ENCODE peak calls at places on chromosomes 2 and 18, in six cellular contexts. N is AG09319, E is GM10248, W is adrenal gland, B is progenitor cell of endocrine pancreas, U is neural progenitor cell. Q is an unnamed sample.

GRCh38 chr2:15780234-15780633 is 160.1 kb upstream of the MYCN start:
- DNase-seq in N (no peak), E (no peak), W (no peak), B (no peak), U (no peak), Q (no peak)

GRCh38 chr18:24868760-24869237 is 408.4 kb downstream of the HRH4 start:
- DNase-seq in N (peak), E (no peak), W (no peak), B (no peak), U (no peak), Q (no peak)

GRCh38 chr2:43393918-43394317 is 167.5 kb upstream of the ZFP36L2 start:
- DNase-seq in N (no peak), E (no peak), W (no peak), B (no peak), U (no peak), Q (no peak)

GRCh38 chr2:143686585-143687164 is 557.5 kb downstream of the ARHGAP15 start:
- DNase-seq in N (peak), E (peak), W (no peak), B (no peak), U (peak), Q (no peak)

GRCh38 chr18:3002766-3003165 is 10.2 kb downstream of the LPIN2 start:
- DNase-seq in N (no peak), E (no peak), W (no peak), B (no peak), U (no peak), Q (no peak)

GRCh38 chr2:201999289-201999688 is 34.4 kb upstream of the FZD7 start:
- DNase-seq in N (no peak), E (no peak), W (no peak), B (no peak), U (no peak), Q (no peak)

GRCh38 chr18:63290456-63291200 is 28.9 kb downstream of the BCL2 start:
- DNase-seq in N (no peak), E (no peak), W (no peak), B (no peak), U (peak), Q (no peak)

GRCh38 chr18:29191263-29191662 is 1014.3 kb upstream of the CDH2 start:
- DNase-seq in N (no peak), E (no peak), W (no peak), B (no peak), U (peak), Q (no peak)

GRCh38 chr2:554444-554843 is 122.8 kb downstream of the TMEM18 start:
- DNase-seq in N (no peak), E (peak), W (no peak), B (no peak), U (no peak), Q (peak)

GRCh38 chr2:207750315-207750714 is 19.4 kb downstream of the FZD5 start:
- DNase-seq in N (no peak), E (no peak), W (no peak), B (no peak), U (no peak), Q (no peak)

GRCh38 chr18:64116806-64117205 is 32.1 kb downstream of the LINC00305 start:
- DNase-seq in N (no peak), E (no peak), W (no peak), B (no peak), U (peak), Q (no peak)

GRCh38 chr2:85926931-85927527 is 38.2 kb upstream of the ST3GAL5 start:
- DNase-seq in N (no peak), E (no peak), W (no peak), B (no peak), U (no peak), Q (no peak)

GRCh38 chr18:3048121-3048520 is 35.2 kb upstream of the LPIN2 start:
- DNase-seq in N (no peak), E (no peak), W (no peak), B (no peak), U (no peak), Q (no peak)

GRCh38 chr18:62284637-62285036 is 40.5 kb upstream of the TNFRSF11A start:
- DNase-seq in N (no peak), E (no peak), W (no peak), B (no peak), U (no peak), Q (no peak)

GRCh38 chr2:231177156-231178007 is 21.0 kb upstream of the ARMC9 start:
- DNase-seq in N (no peak), E (no peak), W (no peak), B (no peak), U (no peak), Q (no peak)

GRCh38 chr2:3780477-3781402 is 77.4 kb downstream of the DCDC2C start:
- DNase-seq in N (no peak), E (peak), W (peak), B (peak), U (peak), Q (peak)

GRCh38 chr2:46657042-46657504 is 177.7 kb downstream of the TMEM247 start:
- DNase-seq in N (no peak), E (peak), W (peak), B (no peak), U (peak), Q (no peak)

GRCh38 chr2:195612515-195613495 is 44.2 kb upstream of the SLC39A10 start:
- DNase-seq in N (no peak), E (no peak), W (no peak), B (peak), U (peak), Q (peak)

GRCh38 chr18:55513199-55513598 is 74.8 kb downstream of the TCF4 start:
- DNase-seq in N (no peak), E (no peak), W (no peak), B (no peak), U (no peak), Q (no peak)

GRCh38 chr2:190255668-190256067 is 64.0 kb downstream of the HIBCH start:
- DNase-seq in N (no peak), E (no peak), W (no peak), B (no peak), U (no peak), Q (no peak)

GRCh38 chr2:186575302-186575701 is 14.6 kb upstream of the ITGAV start:
- DNase-seq in N (peak), E (no peak), W (peak), B (no peak), U (no peak), Q (no peak)

GRCh38 chr2:7567646-7568045 is 650.4 kb downstream of the RNF144A start:
- DNase-seq in N (no peak), E (peak), W (no peak), B (no peak), U (no peak), Q (no peak)

GRCh38 chr18:59665057-59666007 is 31.9 kb downstream of the CCBE1 start:
- DNase-seq in N (no peak), E (no peak), W (no peak), B (no peak), U (no peak), Q (no peak)

GRCh38 chr2:28408764-28409599 is 16.3 kb downstream of the FOSL2 start:
- DNase-seq in N (no peak), E (no peak), W (peak), B (no peak), U (no peak), Q (no peak)

GRCh38 chr18:58202406-58202730 is 158.3 kb downstream of the NEDD4L start:
- DNase-seq in N (no peak), E (no peak), W (no peak), B (no peak), U (no peak), Q (no peak)

GRCh38 chr2:222809582-222809981 is 51.3 kb upstream of the ACSL3 start:
- DNase-seq in N (no peak), E (no peak), W (no peak), B (no peak), U (no peak), Q (no peak)

GRCh38 chr2:119461811-119462210 is 30.2 kb downstream of the TMEM37 start:
- DNase-seq in N (no peak), E (no peak), W (no peak), B (no peak), U (no peak), Q (no peak)

GRCh38 chr2:176931588-176932563 is 280.7 kb upstream of the HNRNPA3 start:
- DNase-seq in N (peak), E (peak), W (no peak), B (no peak), U (no peak), Q (no peak)

GRCh38 chr2:237408280-237408679 is 5.7 kb downstream of the COL6A3 start:
- DNase-seq in N (no peak), E (no peak), W (no peak), B (no peak), U (no peak), Q (no peak)

GRCh38 chr18:34893239-34893638 is 148.0 kb upstream of the MAPRE2 start:
- DNase-seq in N (no peak), E (no peak), W (no peak), B (no peak), U (no peak), Q (no peak)

GRCh38 chr18:35671952-35672603 is 90.5 kb downstream of the GALNT1 start:
- DNase-seq in N (no peak), E (no peak), W (no peak), B (no peak), U (no peak), Q (no peak)

GRCh38 chr2:11745613-11746375 is 638 bp upstream of the LPIN1 start:
- DNase-seq in N (no peak), E (no peak), W (peak), B (no peak), U (no peak), Q (no peak)

GRCh38 chr2:12856934-12857660 is 140.4 kb downstream of the TRIB2 start:
- DNase-seq in N (peak), E (no peak), W (no peak), B (no peak), U (no peak), Q (no peak)

GRCh38 chr2:237459226-237459625 is 27.8 kb upstream of the MLPH start:
- DNase-seq in N (no peak), E (no peak), W (no peak), B (no peak), U (no peak), Q (no peak)

GRCh38 chr2:205998601-205999000 is 87.4 kb downstream of the INO80D start:
- DNase-seq in N (no peak), E (no peak), W (no peak), B (no peak), U (no peak), Q (no peak)

GRCh38 chr2:205990104-205990503 is 95.9 kb downstream of the INO80D start:
- DNase-seq in N (no peak), E (no peak), W (no peak), B (no peak), U (no peak), Q (no peak)

GRCh38 chr2:205994344-205994743 is 91.6 kb downstream of the INO80D start:
- DNase-seq in N (no peak), E (no peak), W (no peak), B (no peak), U (no peak), Q (no peak)

GRCh38 chr2:205996156-205996555 is 89.8 kb downstream of the INO80D start:
- DNase-seq in N (no peak), E (no peak), W (no peak), B (no peak), U (no peak), Q (no peak)

GRCh38 chr2:205995260-205995659 is 90.7 kb downstream of the INO80D start:
- DNase-seq in N (no peak), E (no peak), W (no peak), B (no peak), U (no peak), Q (no peak)
- TF ChIP-seq CTCF in N (no peak), E (no peak), W (no peak), B (peak), U (no peak), Q (no peak)

DNA sequence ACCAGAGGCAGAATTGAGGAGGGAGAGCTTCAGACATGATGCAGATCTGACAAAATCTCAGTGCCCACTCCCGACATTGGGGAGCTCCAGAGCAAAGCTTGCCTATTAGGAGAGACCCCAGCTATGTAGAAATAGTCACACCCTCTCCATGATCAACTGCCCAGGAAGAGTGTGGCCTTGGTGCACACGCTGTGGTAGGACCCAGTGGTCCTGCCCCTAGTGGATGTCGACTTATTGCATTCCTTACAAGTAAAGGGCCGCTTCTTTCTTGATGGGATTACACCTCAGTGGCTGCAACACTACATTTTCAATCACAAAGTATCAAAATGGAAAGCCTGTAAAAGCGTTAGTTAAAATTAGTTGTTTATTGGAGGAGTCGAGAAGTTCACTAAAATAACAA is 64.2 kb downstream of the VRK2 start:
- DNase-seq in N (no peak), E (no peak), W (no peak), B (no peak), U (peak), Q (no peak)
- TF ChIP-seq CTCF in N (no peak), E (no peak), W (no peak), B (peak), U (peak), Q (no peak)

GRCh38 chr2:38486213-38487026 is 109.3 kb upstream of the ATL2 start:
- DNase-seq in N (no peak), E (no peak), W (no peak), B (no peak), U (no peak), Q (no peak)

GRCh38 chr2:38489846-38490245 is 112.8 kb upstream of the ATL2 start:
- DNase-seq in N (no peak), E (no peak), W (no peak), B (no peak), U (no peak), Q (no peak)

GRCh38 chr2:38484957-38485356 is 107.9 kb upstream of the ATL2 start:
- DNase-seq in N (no peak), E (no peak), W (no peak), B (no peak), U (no peak), Q (no peak)

GRCh38 chr2:38485734-38486133 is 108.7 kb upstream of the ATL2 start:
- DNase-seq in N (no peak), E (peak), W (no peak), B (no peak), U (no peak), Q (no peak)

GRCh38 chr2:38487852-38488251 is 110.8 kb upstream of the ATL2 start:
- DNase-seq in N (no peak), E (no peak), W (no peak), B (no peak), U (no peak), Q (no peak)
- TF ChIP-seq CTCF in N (no peak), E (no peak), W (no peak), B (no peak), U (no peak), Q (no peak)

DNA sequence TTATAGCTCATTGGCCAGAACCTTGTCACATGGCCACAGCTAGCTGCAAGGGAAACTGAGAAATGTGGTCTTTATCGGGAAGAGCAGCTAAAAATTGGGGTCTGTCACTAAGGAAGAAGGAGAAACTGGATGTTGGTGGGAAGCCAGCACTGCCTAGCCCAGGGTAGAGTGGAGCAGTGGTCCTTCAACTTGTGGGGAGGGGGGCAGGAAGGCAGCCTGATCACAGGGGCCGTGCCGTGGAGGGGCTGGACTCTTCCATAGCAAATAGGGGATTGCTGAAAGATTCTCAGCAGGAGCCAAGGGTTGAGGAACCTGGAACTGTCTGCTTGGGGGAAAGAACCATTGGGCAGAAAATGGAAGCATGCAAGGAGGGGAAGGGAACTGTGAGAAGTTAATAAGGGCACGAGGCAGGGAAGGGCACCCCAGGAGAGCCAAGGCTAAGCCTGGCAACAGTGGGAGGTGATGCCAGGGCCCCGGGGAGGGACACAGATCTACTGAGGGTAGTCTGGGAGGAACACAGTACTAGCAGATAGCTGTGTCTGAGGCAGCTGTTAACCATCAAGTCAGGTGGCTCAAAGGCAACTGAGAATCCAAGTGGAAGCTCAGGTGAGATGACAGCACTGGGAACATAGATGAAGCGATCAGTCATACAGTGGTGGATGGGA is 5.9 kb upstream of the NEURL3 start:
- DNase-seq in N (no peak), E (no peak), W (no peak), B (no peak), U (no peak), Q (no peak)
- TF ChIP-seq CTCF in N (no peak), E (no peak), W (no peak), B (no peak), U (no peak), Q (no peak)

GRCh38 chr2:20602803-20603202 is 48.1 kb downstream of the HS1BP3 start:
- DNase-seq in N (no peak), E (no peak), W (no peak), B (no peak), U (no peak), Q (no peak)

GRCh38 chr2:20599861-20600461 is 50.9 kb downstream of the HS1BP3 start:
- DNase-seq in N (no peak), E (no peak), W (peak), B (no peak), U (peak), Q (peak)

GRCh38 chr2:20603791-20604190 is 47.1 kb downstream of the HS1BP3 start:
- DNase-seq in N (no peak), E (no peak), W (peak), B (no peak), U (no peak), Q (no peak)

GRCh38 chr2:20599001-20599600 is 51.8 kb downstream of the HS1BP3 start:
- DNase-seq in N (no peak), E (no peak), W (peak), B (no peak), U (no peak), Q (no peak)

GRCh38 chr2:20600756-20601325 is 50.1 kb downstream of the HS1BP3 start:
- DNase-seq in N (no peak), E (no peak), W (peak), B (no peak), U (no peak), Q (no peak)
- TF ChIP-seq CTCF in N (peak), E (no peak), W (peak), B (peak), U (peak), Q (peak)

Q was measured in nephron progenitor cell.